ENCODE peak calls at places on chromosomes 11 and 22, in four cellular contexts. Q is thoracic aorta, I is coronary artery, Y is neural progenitor cell. G is an unnamed sample.
A peak's percentile ranks its signal among the peaks of the same experiment; 100 is the strongest.

GRCh38 chr11:33868646-33869461 is 23.0 kb downstream of the LMO2 start:
- DNase-seq in Q (no peak), I (no peak), Y (peak; percentile 54), G (no peak)

GRCh38 chr11:125441648-125442410 is 54.2 kb downstream of the FEZ1 start:
- DNase-seq in Q (no peak), I (peak; percentile 52), Y (peak; percentile 59), G (no peak)

GRCh38 chr11:96037267-96037990 is 113.5 kb upstream of the MTMR2 start:
- DNase-seq in Q (no peak), I (no peak), Y (no peak), G (no peak)

GRCh38 chr22:49825436-49825835 is 2.2 kb downstream of the BRD1 start:
- DNase-seq in Q (no peak), I (no peak), Y (no peak), G (no peak)

GRCh38 chr11:85619497-85619896 is 7.6 kb downstream of the DLG2 start:
- DNase-seq in Q (no peak), I (no peak), Y (no peak), G (no peak)

GRCh38 chr11:44775366-44776356 is 48.9 kb downstream of the TSPAN18 start:
- DNase-seq in Q (no peak), I (peak; percentile 60), Y (peak; percentile 78), G (no peak)

GRCh38 chr11:124778281-124778680 is 16.2 kb upstream of the ESAM start:
- DNase-seq in Q (no peak), I (no peak), Y (no peak), G (no peak)

GRCh38 chr11:35289821-35290220 is 129.5 kb downstream of the SLC1A2 start:
- DNase-seq in Q (no peak), I (no peak), Y (no peak), G (no peak)

GRCh38 chr11:63802637-63803414 is 10.4 kb upstream of the SPINDOC start:
- DNase-seq in Q (no peak), I (no peak), Y (no peak), G (no peak)

GRCh38 chr11:76724162-76724768 is 53.7 kb upstream of the LRRC32 start:
- DNase-seq in Q (no peak), I (no peak), Y (peak; percentile 68), G (no peak)

GRCh38 chr11:8023831-8024555 is 36.9 kb downstream of the EIF3F start:
- DNase-seq in Q (no peak), I (peak; percentile 50), Y (no peak), G (no peak)

GRCh38 chr11:119533931-119534694 is 111.1 kb upstream of the THY1 start:
- DNase-seq in Q (no peak), I (no peak), Y (peak; percentile 82), G (no peak)

GRCh38 chr22:36385491-36386350 is 2.0 kb downstream of the MYH9 start:
- DNase-seq in Q (peak; percentile 69), I (peak; percentile 87), Y (peak; percentile 67), G (no peak)

GRCh38 chr11:844693-845644 is 2.3 kb downstream of the TSPAN4 start:
- DNase-seq in Q (peak; percentile 72), I (peak; percentile 95), Y (peak; percentile 83), G (no peak)

GRCh38 chr11:123653405-123653996 is 923 bp downstream of the SCN3B start:
- DNase-seq in Q (no peak), I (no peak), Y (no peak), G (no peak)

GRCh38 chr11:64516226-64516625 is 74.8 kb upstream of the SLC22A12 start:
- DNase-seq in Q (no peak), I (no peak), Y (no peak), G (no peak)

GRCh38 chr11:9802291-9802861 is 138.5 kb downstream of the SWAP70 start:
- DNase-seq in Q (no peak), I (no peak), Y (no peak), G (no peak)

GRCh38 chr11:2463766-2464277 is 19.0 kb downstream of the KCNQ1 start:
- DNase-seq in Q (no peak), I (peak; percentile 53), Y (no peak), G (peak; percentile 66)

GRCh38 chr11:119218141-119218878 is 12.2 kb downstream of the CBL start:
- DNase-seq in Q (no peak), I (no peak), Y (no peak), G (no peak)

GRCh38 chr22:45865561-45866397 is 111.2 kb downstream of the WNT7B start:
- DNase-seq in Q (no peak), I (peak; percentile 58), Y (no peak), G (no peak)

GRCh38 chr11:74147199-74147929 is 23.4 kb downstream of the C2CD3 start:
- DNase-seq in Q (no peak), I (no peak), Y (no peak), G (no peak)

GRCh38 chr22:36577019-36577418 is 48.1 kb upstream of the EIF3D start:
- DNase-seq in Q (no peak), I (no peak), Y (no peak), G (no peak)

GRCh38 chr11:121141051-121141450 is 40.0 kb downstream of the TECTA start:
- DNase-seq in Q (no peak), I (no peak), Y (no peak), G (no peak)

GRCh38 chr11:129750343-129751292 is 65.0 kb upstream of the TMEM45B start:
- DNase-seq in Q (no peak), I (no peak), Y (peak; percentile 91), G (peak; percentile 91)

GRCh38 chr11:116107229-116107628 is 603.0 kb upstream of the CADM1 start:
- DNase-seq in Q (no peak), I (peak; percentile 12), Y (no peak), G (no peak)

GRCh38 chr11:103892603-103893002 is 143.8 kb upstream of the DDI1 start:
- DNase-seq in Q (no peak), I (no peak), Y (no peak), G (no peak)

GRCh38 chr22:37284807-37285355 is 2.6 kb downstream of the CYTH4 start:
- DNase-seq in Q (no peak), I (no peak), Y (no peak), G (no peak)

GRCh38 chr11:63907808-63908530 is 9.0 kb downstream of the RCOR2 start:
- DNase-seq in Q (no peak), I (no peak), Y (peak; percentile 72), G (no peak)

GRCh38 chr11:22169833-22170232 is 23.1 kb upstream of the ANO5 start:
- DNase-seq in Q (no peak), I (no peak), Y (no peak), G (no peak)

GRCh38 chr11:1051356-1052132 is 15.0 kb upstream of the MUC6 start:
- DNase-seq in Q (no peak), I (no peak), Y (no peak), G (no peak)

GRCh38 chr11:83816572-83817187 is 530.5 kb upstream of the CCDC90B start:
- DNase-seq in Q (no peak), I (no peak), Y (peak; percentile 35), G (no peak)

GRCh38 chr11:8584511-8584910 is 9.5 kb downstream of the STK33 start:
- DNase-seq in Q (no peak), I (no peak), Y (peak; percentile 30), G (no peak)

GRCh38 chr11:69650832-69651344 is 9.9 kb downstream of the CCND1 start:
- DNase-seq in Q (no peak), I (no peak), Y (no peak), G (no peak)

GRCh38 chr11:35617687-35618496 is at the start of gene FJX1:
- DNase-seq in Q (no peak), I (peak; percentile 79), Y (peak; percentile 96), G (peak; percentile 82)

GRCh38 chr11:73265278-73265810 is 6.8 kb upstream of the P2RY6 start:
- DNase-seq in Q (no peak), I (peak; percentile 65), Y (no peak), G (no peak)

GRCh38 chr11:102592634-102593581 is 32.2 kb downstream of the MMP20 start:
- DNase-seq in Q (no peak), I (no peak), Y (peak; percentile 58), G (no peak)

GRCh38 chr11:41379084-41379483 is 80.4 kb downstream of the LRRC4C start:
- DNase-seq in Q (no peak), I (no peak), Y (no peak), G (no peak)

GRCh38 chr11:120912504-120912903 is 111.4 kb upstream of the TBCEL start:
- DNase-seq in Q (no peak), I (no peak), Y (peak; percentile 52), G (no peak)

GRCh38 chr11:369336-370018 is at the start of gene B4GALNT4:
- DNase-seq in Q (no peak), I (no peak), Y (peak; percentile 78), G (peak; percentile 77)

GRCh38 chr11:61742391-61742790 is 10.0 kb upstream of the MYRF start:
- DNase-seq in Q (no peak), I (no peak), Y (no peak), G (no peak)
- TF ChIP-seq CTCF in Q (no peak), I (no peak), Y (no peak), G (no peak)

GRCh38 chr22:39814899-39815298 is 78.7 kb downstream of the ENTHD1 start:
- DNase-seq in Q (no peak), I (no peak), Y (no peak), G (no peak)
- TF ChIP-seq CTCF in Q (no peak), I (no peak), Y (no peak), G (no peak)

GRCh38 chr22:24009227-24010017 is 1.7 kb upstream of the CABIN1 start:
- DNase-seq in Q (no peak), I (no peak), Y (no peak), G (no peak)
- TF ChIP-seq CTCF in Q (no peak), I (no peak), Y (no peak), G (no peak)

GRCh38 chr11:128040603-128041002 is 546.8 kb downstream of the ETS1 start:
- DNase-seq in Q (no peak), I (no peak), Y (no peak), G (no peak)

GRCh38 chr11:128036006-128036405 is 551.4 kb downstream of the ETS1 start:
- DNase-seq in Q (no peak), I (no peak), Y (no peak), G (no peak)

GRCh38 chr11:128036556-128037093 is 550.7 kb downstream of the ETS1 start:
- DNase-seq in Q (no peak), I (no peak), Y (no peak), G (no peak)

GRCh38 chr11:128042290-128042751 is 545.0 kb downstream of the ETS1 start:
- DNase-seq in Q (no peak), I (no peak), Y (no peak), G (no peak)

DNA sequence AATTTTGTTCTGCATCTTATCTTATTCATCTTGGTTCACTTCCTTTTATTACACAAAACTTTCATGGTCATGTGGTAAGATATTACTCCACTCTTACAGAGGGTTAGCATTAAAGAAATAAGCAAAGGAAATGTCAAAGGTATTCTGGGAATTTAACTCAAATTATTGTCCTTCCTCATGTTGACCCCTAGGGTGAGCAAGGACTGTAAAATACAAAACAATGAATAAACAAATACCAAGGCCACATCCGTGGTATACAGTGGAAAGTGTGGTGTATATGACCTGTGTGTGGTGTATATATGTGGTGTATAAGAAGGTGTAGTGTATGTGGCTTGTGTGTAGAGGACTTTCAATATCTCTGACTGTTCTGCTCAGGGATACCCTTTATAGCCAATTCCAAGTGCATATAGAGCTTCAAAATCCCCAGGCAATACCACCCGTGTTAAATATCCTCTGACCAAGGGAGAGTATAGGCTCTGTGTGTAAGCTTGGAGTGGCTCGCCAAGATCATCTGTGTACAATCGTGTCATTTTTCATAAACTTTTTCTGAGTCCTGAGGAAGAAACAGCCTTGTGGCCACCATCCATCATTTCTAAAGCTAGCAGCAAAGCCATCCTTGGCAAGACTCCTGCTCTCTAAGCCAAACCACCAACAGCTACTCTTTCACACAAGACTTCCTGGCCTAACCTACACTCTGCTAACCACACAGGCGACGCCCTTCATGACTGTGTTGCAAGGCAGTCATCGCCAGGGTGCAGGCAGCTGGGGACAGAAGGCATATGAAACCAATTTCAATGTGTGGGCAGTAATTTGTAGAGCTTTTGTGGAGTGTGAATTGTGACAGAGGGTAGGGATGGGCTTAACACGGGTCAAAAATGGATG is 548.0 kb downstream of the ETS1 start:
- DNase-seq in Q (no peak), I (no peak), Y (no peak), G (no peak)
- TF ChIP-seq CTCF in Q (no peak), I (no peak), Y (no peak), G (peak; percentile 39)